ENCODE peak calls at places on chromosome 2, in five cellular contexts. A, V, D, M and R are unnamed samples.

GRCh38 chr2:133790706-133791105 is 222.4 kb upstream of the NCKAP5 start:
- DNase-seq in A (no peak), V (no peak), D (no peak), M (peak; percentile 55), R (no peak)

GRCh38 chr2:38264649-38265322 is 112.3 kb downstream of the ATL2 start:
- DNase-seq in A (no peak), V (no peak), D (no peak), M (peak; percentile 27), R (no peak)

GRCh38 chr2:202135111-202135874 is 62.2 kb downstream of the KIAA2012 start:
- DNase-seq in A (no peak), V (no peak), D (no peak), M (peak; percentile 83), R (no peak)

GRCh38 chr2:240857039-240858008 is 11.3 kb upstream of the AGXT start:
- DNase-seq in A (no peak), V (no peak), D (no peak), M (no peak), R (no peak)

GRCh38 chr2:233404227-233404626 is 49.9 kb downstream of the DGKD start:
- DNase-seq in A (peak; percentile 44), V (peak; percentile 59), D (peak; percentile 62), M (peak; percentile 56), R (peak; percentile 48)

GRCh38 chr2:172921538-172922236 is 154.0 kb upstream of the MAP3K20 start:
- DNase-seq in A (no peak), V (no peak), D (no peak), M (peak; percentile 14), R (no peak)

GRCh38 chr2:79832540-79833234 is 319.8 kb downstream of the CTNNA2 start:
- DNase-seq in A (no peak), V (peak; percentile 80), D (no peak), M (no peak), R (no peak)

GRCh38 chr2:240425236-240425615 is 10.2 kb upstream of the GPC1 start:
- DNase-seq in A (no peak), V (no peak), D (no peak), M (no peak), R (no peak)